ENCODE peak calls at places on chromosomes 13 and 19, in five cellular contexts. Z is GM23338; J is stimulated activated CD8-positive, alpha-beta memory T cell treated with anti-CD3 and anti-CD28 coated beads, Interleukin-12 subunit alpha, Interleukin-12 subunit beta, amount 100 ng/mL, for 4 hours; P is NCI-H748 treated with DMSO at 0.1 percent for 48 hours; G is stimulated activated naive CD8-positive, alpha-beta T cell treated with anti-CD3 and anti-CD28 coated beads, Interleukin-15, amount 100 ng/mL, for 72 hours. L is an unnamed sample.

GRCh38 chr13:112885782-112886268 is 83.2 kb upstream of the MCF2L start:
- DNase-seq in Z (peak), J (no peak), P (peak), G (no peak), L (peak)

GRCh38 chr19:46229442-46229841 is at the start of gene IGFL1:
- DNase-seq in Z (no peak), J (no peak), P (no peak), G (no peak), L (no peak)

GRCh38 chr19:50167314-50167721 is 4.2 kb upstream of the IZUMO2 start:
- DNase-seq in Z (peak), J (no peak), P (no peak), G (no peak), L (no peak)

GRCh38 chr19:10114651-10115391 is 3.3 kb downstream of the P2RY11 start:
- DNase-seq in Z (peak), J (no peak), P (no peak), G (no peak), L (peak)

GRCh38 chr13:38866649-38867048 is 124.0 kb downstream of the STOML3 start:
- DNase-seq in Z (no peak), J (no peak), P (no peak), G (no peak), L (no peak)

GRCh38 chr19:47757617-47758432 is 12.5 kb downstream of the NOP53 start:
- DNase-seq in Z (no peak), J (no peak), P (no peak), G (no peak), L (no peak)

GRCh38 chr13:105070452-105070851 is 1465.0 kb downstream of the EFNB2 start:
- DNase-seq in Z (no peak), J (no peak), P (no peak), G (no peak), L (no peak)

GRCh38 chr19:48469056-48469881 is at the start of gene CYTH2:
- DNase-seq in Z (peak), J (peak), P (peak), G (peak), L (peak)

GRCh38 chr19:35061583-35062373 is 20.3 kb downstream of the HPN start:
- DNase-seq in Z (no peak), J (no peak), P (no peak), G (no peak), L (no peak)

GRCh38 chr19:4066682-4067395 is at the start of gene ZBTB7A:
- DNase-seq in Z (peak), J (peak), P (peak), G (peak), L (peak)

GRCh38 chr19:27971071-27971470 is 1241.9 kb downstream of the UQCRFS1 start:
- DNase-seq in Z (peak), J (no peak), P (no peak), G (no peak), L (no peak)

GRCh38 chr19:49020931-49021895 is 2.9 kb downstream of the CGB3 start:
- DNase-seq in Z (no peak), J (no peak), P (no peak), G (no peak), L (no peak)